ENCODE peak calls at places on chromosome 13, in nine cellular contexts. A is IMR-90, N is tibial nerve, L is mesendoderm, E is cardiac muscle cell, Z is psoas muscle, S is ovary, U is left ventricle myocardium inferior, W is ascending aorta. T is an unnamed sample. For H3K36me3, the result is how much of the 10 kb centered on the place peaks cover.

GRCh38 chr13:87684850-87685735 is 13.9 kb downstream of the SLITRK5 start:
- DNase-seq in A (no peak), N (no peak), L (peak), E (no peak), Z (no peak), S (no peak), U (no peak), W (no peak), T (no peak)

GRCh38 chr13:105847532-105848295 is 687.7 kb downstream of the EFNB2 start:
- DNase-seq in A (peak), N (no peak), L (no peak), E (peak), Z (no peak), S (no peak), U (no peak), W (no peak), T (no peak)

GRCh38 chr13:96417956-96418355 is 328.0 kb downstream of the HS6ST3 start:
- DNase-seq in A (no peak), N (no peak), L (no peak), E (no peak), Z (no peak), S (no peak), U (no peak), W (no peak), T (no peak)

GRCh38 chr13:40534456-40534855 is 132.0 kb downstream of the FOXO1 start:
- DNase-seq in A (no peak), N (no peak), L (no peak), E (peak), Z (no peak), S (no peak), U (no peak), W (no peak), T (no peak)

GRCh38 chr13:45728759-45729158 is 26.6 kb downstream of the CBY2 start:
- DNase-seq in A (no peak), N (no peak), L (peak), E (peak), Z (no peak), S (no peak), U (no peak), W (no peak), T (peak)

GRCh38 chr13:106561551-106562170 is 6.3 kb downstream of the ARGLU1 start:
- DNase-seq in A (peak), N (no peak), L (peak), E (peak), Z (no peak), S (no peak), U (no peak), W (no peak), T (no peak)

GRCh38 chr13:104976964-104977363 is 1558.5 kb downstream of the EFNB2 start:
- DNase-seq in A (no peak), N (no peak), L (no peak), E (no peak), Z (no peak), S (no peak), U (no peak), W (no peak), T (no peak)

GRCh38 chr13:112014857-112015256 is 52.1 kb upstream of the SOX1 start:
- DNase-seq in A (peak), N (no peak), L (peak), E (peak), Z (no peak), S (no peak), U (no peak), W (no peak), T (no peak)

GRCh38 chr13:24161010-24161775 is 673 bp downstream of the SPATA13 start:
- DNase-seq in A (no peak), N (no peak), L (peak), E (no peak), Z (peak), S (peak), U (no peak), W (no peak), T (peak)

GRCh38 chr13:110396476-110396875 is 89.4 kb downstream of the COL4A2 start:
- DNase-seq in A (no peak), N (no peak), L (no peak), E (no peak), Z (no peak), S (no peak), U (no peak), W (no peak), T (no peak)

GRCh38 chr13:31790992-31791391 is 51.7 kb downstream of the RXFP2 start:
- DNase-seq in A (peak), N (no peak), L (no peak), E (no peak), Z (no peak), S (no peak), U (no peak), W (no peak), T (no peak)

GRCh38 chr13:27372896-27373295 is 51.5 kb upstream of the GTF3A start:
- DNase-seq in A (peak), N (no peak), L (no peak), E (peak), Z (no peak), S (no peak), U (no peak), W (no peak), T (peak)

GRCh38 chr13:110322126-110322827 is 15.2 kb downstream of the COL4A2 start:
- DNase-seq in A (no peak), N (no peak), L (no peak), E (no peak), Z (no peak), S (no peak), U (no peak), W (no peak), T (no peak)

GRCh38 chr13:24500977-24501376 is 11.6 kb downstream of the PARP4 start:
- DNase-seq in A (peak), N (no peak), L (no peak), E (peak), Z (no peak), S (no peak), U (no peak), W (no peak), T (no peak)

GRCh38 chr13:48278806-48279205 is 24.7 kb upstream of the RB1 start:
- DNase-seq in A (no peak), N (no peak), L (no peak), E (no peak), Z (no peak), S (no peak), U (no peak), W (no peak), T (no peak)

GRCh38 chr13:100156786-100157185 is 67.9 kb downstream of the PCCA start:
- DNase-seq in A (no peak), N (no peak), L (no peak), E (peak), Z (no peak), S (no peak), U (no peak), W (no peak), T (no peak)

GRCh38 chr13:97018029-97018819 is 23.9 kb upstream of the OXGR1 start:
- DNase-seq in A (peak), N (peak), L (peak), E (peak), Z (no peak), S (no peak), U (no peak), W (no peak), T (peak)

GRCh38 chr13:110390572-110390971 is 83.5 kb downstream of the COL4A2 start:
- DNase-seq in A (peak), N (no peak), L (no peak), E (peak), Z (no peak), S (no peak), U (no peak), W (no peak), T (no peak)

GRCh38 chr13:99658266-99658991 is 157.2 kb downstream of the TM9SF2 start:
- DNase-seq in A (peak), N (peak), L (peak), E (peak), Z (peak), S (peak), U (peak), W (no peak), T (peak)

GRCh38 chr13:20016649-20017364 is 58.3 kb downstream of the ZMYM2 start:
- DNase-seq in A (no peak), N (no peak), L (peak), E (no peak), Z (no peak), S (no peak), U (no peak), W (no peak), T (no peak)

GRCh38 chr13:32019612-32020233 is 11.9 kb upstream of the FRY start:
- DNase-seq in A (peak), N (peak), L (peak), E (peak), Z (no peak), S (peak), U (no peak), W (no peak), T (peak)

GRCh38 chr13:91574756-91575155 is 176.3 kb downstream of the GPC5 start:
- DNase-seq in A (peak), N (no peak), L (no peak), E (peak), Z (no peak), S (no peak), U (no peak), W (no peak), T (no peak)

GRCh38 chr13:29858667-29859066 is 8.2 kb upstream of the UBL3 start:
- DNase-seq in A (peak), N (no peak), L (no peak), E (no peak), Z (no peak), S (no peak), U (no peak), W (no peak), T (no peak)

GRCh38 chr13:110014719-110015118 is 228.3 kb upstream of the IRS2 start:
- DNase-seq in A (no peak), N (no peak), L (no peak), E (no peak), Z (no peak), S (no peak), U (no peak), W (no peak), T (no peak)

GRCh38 chr13:96650301-96650886 is 343.9 kb downstream of the OXGR1 start:
- DNase-seq in A (no peak), N (no peak), L (peak), E (peak), Z (no peak), S (no peak), U (no peak), W (no peak), T (no peak)

GRCh38 chr13:33875658-33876401 is 57.9 kb downstream of the RFC3 start:
- DNase-seq in A (no peak), N (no peak), L (no peak), E (no peak), Z (no peak), S (no peak), U (no peak), W (no peak), T (no peak)

GRCh38 chr13:82627183-82627582 is 1255.1 kb downstream of the SLITRK1 start:
- DNase-seq in A (peak), N (no peak), L (no peak), E (no peak), Z (no peak), S (no peak), U (no peak), W (no peak), T (peak)

GRCh38 chr13:59950201-59950730 is 213.5 kb downstream of the DIAPH3 start:
- DNase-seq in A (peak), N (no peak), L (no peak), E (no peak), Z (no peak), S (no peak), U (no peak), W (no peak), T (no peak)

GRCh38 chr13:109162248-109163051 is 533.0 kb downstream of the MYO16 start:
- DNase-seq in A (no peak), N (no peak), L (no peak), E (no peak), Z (no peak), S (no peak), U (no peak), W (no peak), T (no peak)

GRCh38 chr13:44267966-44268365 is 105.7 kb upstream of the SERP2 start:
- DNase-seq in A (peak), N (no peak), L (no peak), E (peak), Z (no peak), S (no peak), U (no peak), W (no peak), T (no peak)

GRCh38 chr13:45436332-45436731 is 18.2 kb upstream of the SLC25A30 start:
- DNase-seq in A (no peak), N (no peak), L (no peak), E (no peak), Z (no peak), S (no peak), U (no peak), W (no peak), T (no peak)

GRCh38 chr13:27918041-27918917 is 1.5 kb upstream of the PDX1 start:
- DNase-seq in A (no peak), N (no peak), L (no peak), E (no peak), Z (no peak), S (no peak), U (no peak), W (no peak), T (no peak)

GRCh38 chr13:88014527-88014926 is 343.4 kb downstream of the SLITRK5 start:
- DNase-seq in A (no peak), N (no peak), L (no peak), E (peak), Z (no peak), S (no peak), U (no peak), W (no peak), T (no peak)

GRCh38 chr13:27953671-27954405 is 15.3 kb downstream of the CDX2 start:
- DNase-seq in A (peak), N (peak), L (peak), E (peak), Z (peak), S (peak), U (peak), W (no peak), T (no peak)

GRCh38 chr13:58051807-58052375 is 420.3 kb downstream of the PCDH17 start:
- DNase-seq in A (no peak), N (no peak), L (peak), E (no peak), Z (no peak), S (no peak), U (no peak), W (no peak), T (no peak)

GRCh38 chr13:36421447-36421846 is 10.8 kb upstream of the CCNA1 start:
- DNase-seq in A (no peak), N (no peak), L (no peak), E (peak), Z (no peak), S (no peak), U (no peak), W (no peak), T (peak)

GRCh38 chr13:36418022-36418805 is 14.1 kb upstream of the CCNA1 start:
- DNase-seq in A (peak), N (no peak), L (peak), E (peak), Z (no peak), S (no peak), U (no peak), W (no peak), T (peak)

GRCh38 chr13:36417328-36417727 is 15.0 kb upstream of the CCNA1 start:
- DNase-seq in A (no peak), N (no peak), L (no peak), E (no peak), Z (no peak), S (no peak), U (no peak), W (no peak), T (peak)

DNA sequence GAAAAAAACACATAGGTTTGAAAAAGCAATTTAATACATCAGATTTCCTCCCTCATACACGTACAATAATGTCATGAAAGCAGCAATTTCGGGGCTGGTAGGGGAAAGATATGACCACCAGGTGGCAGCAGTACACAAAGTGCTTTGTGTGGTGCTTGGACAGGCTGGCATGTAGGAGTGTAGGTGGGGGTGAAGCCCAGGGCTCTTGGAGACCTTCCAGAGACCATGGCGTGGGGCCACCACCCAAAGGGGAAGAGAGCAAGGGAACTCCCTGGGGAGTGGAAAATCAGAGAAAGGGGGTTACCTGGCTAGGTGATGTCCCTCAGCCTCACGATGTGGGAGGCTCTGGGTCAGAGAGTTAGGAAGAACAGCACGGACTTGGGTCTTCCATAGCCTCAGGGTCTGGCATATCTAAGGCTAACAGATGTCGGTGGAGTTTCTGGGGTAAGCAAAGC is 11.8 kb upstream of the CCNA1 start:
- DNase-seq in A (peak), N (peak), L (peak), E (peak), Z (no peak), S (peak), U (peak), W (no peak), T (peak)
- H3K4me3 ChIP-seq in A (no peak), N (no peak), L (no peak), E (no peak), Z (no peak), S (no peak), U (no peak), W (no peak), T (peak)

GRCh38 chr13:50386527-50387123 is 371.4 kb downstream of the KCNRG start:
- DNase-seq in A (peak), N (peak), L (peak), E (peak), Z (peak), S (no peak), U (peak), W (no peak), T (peak)
- H3K27ac ChIP-seq in A (peak), N (peak), L (no peak), E (peak), Z (peak), S (peak), U (peak), W (peak), T (peak)

GRCh38 chr13:113588394-113589111 is 4.0 kb downstream of the TFDP1 start:
- DNase-seq in A (no peak), N (no peak), L (no peak), E (no peak), Z (no peak), S (no peak), U (no peak), W (no peak), T (no peak)
- H3K36me3 ChIP-seq in A (under half), N (under half), L (under half), E (under half), Z (under half), S (under half), U (under half), W (under half), T (under half)

DNA sequence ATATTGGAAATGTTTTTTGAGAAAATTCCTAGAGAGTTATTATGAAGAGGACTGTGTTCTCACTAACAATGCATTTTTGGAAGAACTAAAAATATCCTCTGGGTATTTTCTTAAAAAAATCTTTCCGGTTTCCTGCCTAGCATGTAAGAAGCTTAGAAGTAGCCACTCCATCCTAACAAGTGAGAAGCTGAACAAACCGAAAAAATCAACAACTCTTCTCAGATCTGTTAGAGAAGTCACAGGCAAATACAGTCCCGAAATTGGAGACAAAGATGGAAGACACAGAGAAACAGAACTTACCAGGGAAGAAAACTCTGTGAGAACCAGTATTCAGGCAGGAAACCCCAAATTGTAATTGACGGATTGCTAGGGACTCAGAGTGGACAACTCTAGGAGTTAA is 173.0 kb downstream of the KLF12 start:
- DNase-seq in A (no peak), N (no peak), L (no peak), E (no peak), Z (no peak), S (no peak), U (no peak), W (no peak), T (no peak)
- H3K4me3 ChIP-seq in A (no peak), N (no peak), L (no peak), E (no peak), Z (no peak), S (no peak), U (no peak), W (no peak), T (no peak)

GRCh38 chr13:52345048-52345447 is 60.9 kb downstream of the THSD1 start:
- DNase-seq in A (peak), N (no peak), L (no peak), E (peak), Z (no peak), S (no peak), U (no peak), W (no peak), T (no peak)
- H3K27ac ChIP-seq in A (no peak), N (no peak), L (no peak), E (no peak), Z (no peak), S (no peak), U (peak), W (no peak), T (no peak)